ENCODE peak calls at places on chromosomes 16 and 17, in ten cellular contexts. B, Z, O, S, F, X, R, Y, T and G are unnamed samples.

GRCh38 chr17:49952209-49952911 is 16.6 kb upstream of the DLX4 start:
- DNase-seq in B (peak), Z (peak), O (peak), S (peak), F (peak), X (no peak), R (peak), Y (peak), T (peak), G (peak)

GRCh38 chr17:76515291-76515949 is 14.2 kb upstream of the RHBDF2 start:
- DNase-seq in B (peak), Z (peak), O (peak), S (no peak), F (no peak), X (peak), R (peak), Y (no peak), T (no peak), G (peak)

GRCh38 chr16:1188781-1189189 is 35.9 kb downstream of the CACNA1H start:
- DNase-seq in B (peak), Z (peak), O (no peak), S (no peak), F (no peak), X (no peak), R (peak), Y (peak), T (no peak), G (no peak)

GRCh38 chr17:79160980-79161621 is 86.5 kb downstream of the ENGASE start:
- DNase-seq in B (no peak), Z (peak), O (no peak), S (no peak), F (no peak), X (no peak), R (no peak), Y (no peak), T (peak), G (no peak)

GRCh38 chr17:16488572-16488997 is 3.4 kb downstream of the LRRC75A start:
- DNase-seq in B (no peak), Z (no peak), O (no peak), S (peak), F (no peak), X (no peak), R (peak), Y (no peak), T (no peak), G (peak)

GRCh38 chr17:39950871-39951348 is 11.9 kb upstream of the GSDMA start:
- DNase-seq in B (no peak), Z (no peak), O (no peak), S (peak), F (no peak), X (no peak), R (peak), Y (no peak), T (no peak), G (no peak)

GRCh38 chr17:17067277-17067676 is 25.0 kb downstream of the MPRIP start:
- DNase-seq in B (no peak), Z (no peak), O (no peak), S (no peak), F (no peak), X (no peak), R (no peak), Y (no peak), T (no peak), G (no peak)

GRCh38 chr17:55842405-55843158 is 91.7 kb downstream of the PCTP start:
- DNase-seq in B (no peak), Z (no peak), O (no peak), S (no peak), F (no peak), X (no peak), R (no peak), Y (no peak), T (no peak), G (no peak)

GRCh38 chr16:71956500-71956899 is 43.7 kb downstream of the PKD1L3 start:
- DNase-seq in B (no peak), Z (no peak), O (no peak), S (no peak), F (no peak), X (no peak), R (no peak), Y (no peak), T (no peak), G (no peak)

GRCh38 chr16:11497329-11497805 is 89.4 kb downstream of the LITAF start:
- DNase-seq in B (no peak), Z (no peak), O (peak), S (peak), F (peak), X (peak), R (peak), Y (peak), T (peak), G (peak)

GRCh38 chr17:5418858-5419355 is 555 bp downstream of the NUP88 start:
- DNase-seq in B (peak), Z (peak), O (no peak), S (peak), F (no peak), X (no peak), R (peak), Y (no peak), T (peak), G (peak)

GRCh38 chr16:53754938-53755910 is 51.3 kb downstream of the FTO start:
- DNase-seq in B (no peak), Z (no peak), O (no peak), S (peak), F (no peak), X (no peak), R (peak), Y (no peak), T (peak), G (peak)

GRCh38 chr16:30949655-30950515 is 1.0 kb downstream of the ORAI3 start:
- DNase-seq in B (no peak), Z (no peak), O (no peak), S (peak), F (peak), X (peak), R (peak), Y (no peak), T (peak), G (peak)